ENCODE peak calls at places on chromosomes 13 and 19, in seven cellular contexts. S, O, M, F, U, D and Y are unnamed samples. For H3K27me3, the result is how much of the 10 kb centered on the place peaks cover.

GRCh38 chr19:6412111-6412999 is 12.3 kb downstream of the KHSRP start:
- DNase-seq in S (no peak), O (no peak), M (peak), F (no peak), U (no peak), D (peak), Y (peak)

GRCh38 chr13:24680258-24680920 is at the start of gene ATP12A:
- DNase-seq in S (no peak), O (no peak), M (peak), F (peak), U (no peak), D (peak), Y (peak)

GRCh38 chr13:30859326-30859725 is 46.7 kb upstream of the MEDAG start:
- DNase-seq in S (no peak), O (no peak), M (no peak), F (no peak), U (no peak), D (no peak), Y (no peak)

GRCh38 chr19:50486823-50487515 is 10.3 kb upstream of the GARIN5A start:
- DNase-seq in S (no peak), O (peak), M (peak), F (no peak), U (peak), D (peak), Y (peak)

GRCh38 chr13:28220166-28220565 is 81.8 kb downstream of the PAN3 start:
- DNase-seq in S (no peak), O (no peak), M (no peak), F (peak), U (no peak), D (no peak), Y (no peak)

GRCh38 chr13:48819889-48820288 is 155.8 kb upstream of the FNDC3A start:
- DNase-seq in S (no peak), O (no peak), M (no peak), F (peak), U (no peak), D (no peak), Y (no peak)

GRCh38 chr13:41670873-41671443 is 213.6 kb downstream of the RGCC start:
- DNase-seq in S (no peak), O (no peak), M (no peak), F (no peak), U (no peak), D (no peak), Y (no peak)

GRCh38 chr13:56953965-56954364 is 186.8 kb upstream of the PRR20A start:
- DNase-seq in S (no peak), O (no peak), M (no peak), F (no peak), U (no peak), D (no peak), Y (no peak)

GRCh38 chr19:3656073-3656746 is 29.6 kb upstream of the CACTIN start:
- DNase-seq in S (no peak), O (no peak), M (no peak), F (no peak), U (no peak), D (no peak), Y (no peak)

GRCh38 chr13:95120650-95121049 is 180.6 kb downstream of the ABCC4 start:
- DNase-seq in S (no peak), O (no peak), M (no peak), F (no peak), U (no peak), D (no peak), Y (no peak)

GRCh38 chr19:2391118-2391725 is 31.2 kb downstream of the TMPRSS9 start:
- DNase-seq in S (no peak), O (no peak), M (peak), F (peak), U (no peak), D (peak), Y (peak)

GRCh38 chr13:43663474-43664090 is 123.2 kb downstream of the ENOX1 start:
- DNase-seq in S (no peak), O (no peak), M (no peak), F (no peak), U (no peak), D (no peak), Y (no peak)

GRCh38 chr19:58547323-58548312 is 3.8 kb downstream of the TRIM28 start:
- DNase-seq in S (no peak), O (no peak), M (no peak), F (no peak), U (no peak), D (no peak), Y (no peak)

GRCh38 chr13:50989476-50989875 is 79.9 kb downstream of the RNASEH2B start:
- DNase-seq in S (no peak), O (no peak), M (no peak), F (no peak), U (peak), D (peak), Y (no peak)

GRCh38 chr13:60448907-60449510 is 52.0 kb downstream of the TDRD3 start:
- DNase-seq in S (no peak), O (no peak), M (no peak), F (peak), U (no peak), D (peak), Y (no peak)

GRCh38 chr13:100887729-100888151 is 213.1 kb upstream of the TMTC4 start:
- DNase-seq in S (no peak), O (no peak), M (no peak), F (no peak), U (no peak), D (no peak), Y (no peak)

GRCh38 chr13:44211753-44212152 is 161.9 kb upstream of the SERP2 start:
- DNase-seq in S (no peak), O (no peak), M (no peak), F (no peak), U (no peak), D (no peak), Y (no peak)

GRCh38 chr19:29542327-29542726 is 16.5 kb downstream of the VSTM2B start:
- DNase-seq in S (no peak), O (no peak), M (no peak), F (no peak), U (no peak), D (no peak), Y (no peak)

GRCh38 chr19:590750-591098 is 1.0 kb downstream of the HCN2 start:
- DNase-seq in S (no peak), O (no peak), M (no peak), F (no peak), U (no peak), D (no peak), Y (no peak)
- H3K27me3 ChIP-seq in S (half or more), O (half or more), M (under half), F (under half), U (half or more), D (under half), Y (under half)

DNA sequence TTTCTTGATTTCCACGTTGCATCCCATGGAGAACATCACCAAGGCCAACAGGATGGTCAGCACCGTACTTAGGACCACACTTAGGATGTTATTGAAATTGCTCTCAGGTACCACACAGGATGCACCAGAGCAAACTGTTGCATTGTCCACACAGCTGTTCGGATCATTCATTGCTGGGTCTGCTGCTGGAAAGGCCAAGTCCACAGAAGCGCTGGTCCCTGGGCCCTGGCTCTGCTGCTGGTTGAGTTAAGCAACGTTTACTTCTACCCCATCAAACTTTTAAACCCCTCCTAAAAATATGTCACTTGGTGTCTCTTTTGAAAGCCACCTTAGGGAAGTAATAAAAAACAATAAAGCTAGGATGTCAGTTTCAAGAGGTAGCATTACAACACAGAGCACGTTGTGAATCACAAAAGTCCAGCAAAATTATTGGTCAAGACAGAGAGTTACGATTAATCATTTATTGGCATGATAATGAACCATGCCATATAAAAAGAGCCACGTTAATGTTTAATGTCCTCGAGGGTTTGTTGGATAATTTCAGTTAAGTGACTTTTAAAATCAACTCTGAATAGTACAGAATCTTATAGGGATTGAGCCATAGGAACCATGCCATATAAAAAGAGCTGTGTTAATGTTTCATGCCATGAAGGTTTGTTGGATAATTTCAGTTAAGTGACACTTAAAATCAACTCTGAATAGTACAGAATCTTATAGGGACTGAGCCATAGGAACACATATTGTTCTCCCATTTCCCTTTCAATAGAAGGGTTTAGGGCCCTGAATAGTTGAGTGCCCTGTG is at the start of gene SLC10A2:
- DNase-seq in S (no peak), O (no peak), M (no peak), F (no peak), U (no peak), D (no peak), Y (no peak)
- H3K27ac ChIP-seq in S (no peak), O (no peak), M (no peak), F (no peak), U (no peak), D (no peak), Y (no peak)

GRCh38 chr13:26957163-26957562 is 196.6 kb upstream of the GPR12 start:
- DNase-seq in S (no peak), O (no peak), M (no peak), F (no peak), U (no peak), D (no peak), Y (no peak)
- H3K27me3 ChIP-seq in S (under half), O (under half), M (under half), F (under half), U (under half), D (under half), Y (under half)

GRCh38 chr13:38463047-38463446 is 113.4 kb downstream of the UFM1 start:
- DNase-seq in S (no peak), O (no peak), M (no peak), F (no peak), U (no peak), D (no peak), Y (no peak)
- H3K27ac ChIP-seq in S (no peak), O (no peak), M (no peak), F (no peak), U (no peak), D (no peak), Y (no peak)

DNA sequence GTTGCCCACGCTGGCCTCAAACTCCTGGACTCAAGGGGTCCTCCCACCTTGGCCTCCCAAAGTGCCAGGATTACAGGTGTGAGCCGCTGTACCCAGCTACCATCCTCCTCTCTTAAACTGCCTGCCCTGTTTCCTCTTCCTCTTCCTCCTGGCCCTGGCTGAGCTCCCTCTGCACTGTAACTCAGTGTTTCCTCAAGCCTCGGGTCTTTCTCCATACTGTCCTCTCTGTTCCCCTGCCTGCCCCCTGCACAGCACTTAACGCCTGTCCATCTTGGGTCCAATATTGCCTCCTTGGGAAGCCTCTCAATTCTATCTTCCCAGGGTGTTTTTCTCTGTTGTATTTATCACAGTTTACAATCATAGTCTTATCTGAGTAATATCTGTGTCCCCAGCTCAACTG is 6.1 kb downstream of the LIPE start:
- DNase-seq in S (no peak), O (no peak), M (no peak), F (no peak), U (no peak), D (no peak), Y (no peak)
- H3K27me3 ChIP-seq in S (under half), O (under half), M (under half), F (under half), U (under half), D (under half), Y (under half)

GRCh38 chr19:35909684-35910035 is 1.6 kb upstream of the TYROBP start:
- DNase-seq in S (no peak), O (no peak), M (no peak), F (no peak), U (no peak), D (no peak), Y (no peak)

GRCh38 chr19:35908977-35909683 is 1.0 kb upstream of the TYROBP start:
- DNase-seq in S (peak), O (peak), M (no peak), F (no peak), U (peak), D (no peak), Y (no peak)

GRCh38 chr19:35913589-35913988 is 5.5 kb upstream of the TYROBP start:
- DNase-seq in S (no peak), O (no peak), M (no peak), F (peak), U (no peak), D (no peak), Y (no peak)

GRCh38 chr19:35911790-35912189 is 3.7 kb upstream of the TYROBP start:
- DNase-seq in S (no peak), O (peak), M (no peak), F (peak), U (no peak), D (no peak), Y (no peak)

DNA sequence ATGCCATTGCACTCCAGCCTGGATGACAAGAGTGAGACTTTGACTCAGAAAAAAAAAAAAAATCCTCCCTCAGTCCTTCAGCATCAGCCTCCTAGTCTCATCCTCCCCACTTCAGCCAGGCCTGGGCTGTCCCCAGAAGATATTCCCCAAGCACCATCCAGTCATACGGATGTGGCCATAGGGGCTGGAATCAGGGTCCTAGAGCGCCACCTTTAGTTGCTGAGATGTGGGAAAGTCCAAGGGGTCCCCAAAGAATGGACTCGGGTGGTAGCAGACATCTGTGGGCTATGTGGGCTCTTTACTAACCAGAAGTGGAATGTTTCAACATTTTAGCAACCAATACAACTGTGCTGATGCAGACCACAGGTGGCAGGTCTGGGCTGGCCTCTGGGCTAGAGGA is 3.1 kb upstream of the TYROBP start:
- DNase-seq in S (no peak), O (no peak), M (no peak), F (no peak), U (no peak), D (no peak), Y (no peak)
- H3K27ac ChIP-seq in S (no peak), O (no peak), M (no peak), F (no peak), U (no peak), D (no peak), Y (no peak)

DNA sequence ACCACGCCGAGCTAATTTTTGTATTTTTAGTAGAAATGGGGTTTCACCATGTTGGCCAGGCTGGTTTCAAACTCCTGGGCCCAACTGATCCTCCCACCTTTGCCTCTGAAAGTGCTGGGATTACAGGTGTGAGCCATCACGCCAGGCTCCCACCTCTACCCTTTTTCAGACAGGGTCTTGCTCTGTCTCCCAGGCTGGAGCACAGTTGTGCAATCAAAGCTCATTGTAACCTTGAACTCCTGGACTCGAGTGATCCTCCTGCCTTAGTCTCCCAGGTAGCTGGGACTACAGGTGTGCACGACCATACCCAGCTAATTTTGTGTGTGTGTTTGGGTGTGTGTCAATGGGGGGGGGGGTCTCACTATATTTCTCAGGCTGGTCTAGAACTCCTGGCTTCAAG is 1.7 kb downstream of the RASGRP4 start:
- DNase-seq in S (no peak), O (no peak), M (no peak), F (no peak), U (no peak), D (no peak), Y (no peak)
- H3K27me3 ChIP-seq in S (half or more), O (under half), M (under half), F (under half), U (under half), D (under half), Y (under half)

GRCh38 chr19:48419158-48419920 is 25.9 kb downstream of the GRIN2D start:
- DNase-seq in S (peak), O (no peak), M (peak), F (no peak), U (peak), D (peak), Y (peak)
- H3K27ac ChIP-seq in S (no peak), O (no peak), M (no peak), F (no peak), U (no peak), D (no peak), Y (no peak)